ENCODE peak calls at places on chromosomes 13 and 19, in eight cellular contexts. U, O, V, W, S, C, I and D are unnamed samples.
A peak's percentile ranks its signal among the peaks of the same experiment; 100 is the strongest.

GRCh38 chr13:24997367-24997967 is 98.5 kb upstream of the PABPC3 start:
- DNase-seq in O (no peak), W (no peak), V (peak; percentile 31), I (no peak), C (no peak), U (peak; percentile 11), S (no peak), D (peak; percentile 16)

GRCh38 chr13:99215466-99215865 is 14.8 kb downstream of the UBAC2 start:
- DNase-seq in C (no peak), S (no peak), O (no peak), W (no peak), U (no peak), I (no peak), V (peak; percentile 49), D (no peak)

GRCh38 chr19:42538841-42539709 is 10.8 kb upstream of the CEACAM1 start:
- DNase-seq in S (no peak), I (no peak), C (no peak), W (no peak), V (no peak), O (no peak), U (no peak), D (no peak)

GRCh38 chr13:105462098-105462497 is 1073.4 kb downstream of the EFNB2 start:
- DNase-seq in S (no peak), W (no peak), O (no peak), U (no peak), I (no peak), C (no peak), V (no peak), D (no peak)

GRCh38 chr19:17045907-17046502 is 19.4 kb upstream of the CPAMD8 start:
- DNase-seq in U (no peak), O (no peak), C (no peak), I (no peak), W (no peak), V (no peak), S (no peak), D (no peak)

GRCh38 chr13:89380101-89380500 is 1708.9 kb downstream of the SLITRK5 start:
- DNase-seq in V (no peak), I (peak; percentile 34), S (no peak), C (peak; percentile 79), U (no peak), O (no peak), W (no peak), D (no peak)

GRCh38 chr13:83589816-83590215 is 292.5 kb downstream of the SLITRK1 start:
- DNase-seq in I (no peak), C (no peak), O (no peak), U (no peak), W (no peak), S (no peak), V (no peak), D (no peak)

GRCh38 chr13:45084515-45084914 is 35.8 kb upstream of the GTF2F2 start:
- DNase-seq in I (no peak), U (no peak), C (no peak), O (no peak), W (no peak), V (no peak), S (no peak), D (no peak)

GRCh38 chr13:46721054-46721453 is 75.9 kb downstream of the ESD start:
- DNase-seq in O (no peak), U (peak; percentile 6), V (peak; percentile 37), C (no peak), S (no peak), I (peak; percentile 53), W (peak; percentile 39), D (peak; percentile 28)

GRCh38 chr19:3852614-3853254 is 16.1 kb downstream of the ZFR2 start:
- DNase-seq in I (peak; percentile 28), C (peak; percentile 22), U (peak; percentile 41), O (no peak), S (no peak), V (peak; percentile 19), W (no peak), D (peak; percentile 57)

GRCh38 chr13:98187862-98188261 is 10.8 kb upstream of the RNF113B start:
- DNase-seq in O (no peak), V (no peak), I (no peak), U (no peak), S (no peak), W (no peak), C (no peak), D (no peak)

GRCh38 chr13:72820156-72820897 is 38.4 kb downstream of the PIBF1 start:
- DNase-seq in O (no peak), I (no peak), S (no peak), C (peak; percentile 47), U (no peak), V (no peak), W (no peak), D (peak; percentile 47)

GRCh38 chr13:107117327-107118012 is 549.5 kb upstream of the ARGLU1 start:
- DNase-seq in O (no peak), V (no peak), S (no peak), I (no peak), W (no peak), C (no peak), U (no peak), D (no peak)

GRCh38 chr19:53165691-53166091 is 6.8 kb upstream of the ZNF347 start:
- DNase-seq in W (no peak), U (no peak), V (no peak), O (no peak), I (no peak), S (no peak), C (no peak), D (no peak)

GRCh38 chr13:48858523-48858922 is 117.2 kb upstream of the FNDC3A start:
- DNase-seq in C (no peak), W (no peak), S (no peak), U (no peak), O (no peak), I (no peak), V (no peak), D (no peak)

GRCh38 chr19:38035515-38036495 is 128.8 kb downstream of the SIPA1L3 start:
- DNase-seq in V (no peak), I (no peak), O (no peak), U (no peak), S (no peak), W (no peak), C (no peak), D (no peak)

DNA sequence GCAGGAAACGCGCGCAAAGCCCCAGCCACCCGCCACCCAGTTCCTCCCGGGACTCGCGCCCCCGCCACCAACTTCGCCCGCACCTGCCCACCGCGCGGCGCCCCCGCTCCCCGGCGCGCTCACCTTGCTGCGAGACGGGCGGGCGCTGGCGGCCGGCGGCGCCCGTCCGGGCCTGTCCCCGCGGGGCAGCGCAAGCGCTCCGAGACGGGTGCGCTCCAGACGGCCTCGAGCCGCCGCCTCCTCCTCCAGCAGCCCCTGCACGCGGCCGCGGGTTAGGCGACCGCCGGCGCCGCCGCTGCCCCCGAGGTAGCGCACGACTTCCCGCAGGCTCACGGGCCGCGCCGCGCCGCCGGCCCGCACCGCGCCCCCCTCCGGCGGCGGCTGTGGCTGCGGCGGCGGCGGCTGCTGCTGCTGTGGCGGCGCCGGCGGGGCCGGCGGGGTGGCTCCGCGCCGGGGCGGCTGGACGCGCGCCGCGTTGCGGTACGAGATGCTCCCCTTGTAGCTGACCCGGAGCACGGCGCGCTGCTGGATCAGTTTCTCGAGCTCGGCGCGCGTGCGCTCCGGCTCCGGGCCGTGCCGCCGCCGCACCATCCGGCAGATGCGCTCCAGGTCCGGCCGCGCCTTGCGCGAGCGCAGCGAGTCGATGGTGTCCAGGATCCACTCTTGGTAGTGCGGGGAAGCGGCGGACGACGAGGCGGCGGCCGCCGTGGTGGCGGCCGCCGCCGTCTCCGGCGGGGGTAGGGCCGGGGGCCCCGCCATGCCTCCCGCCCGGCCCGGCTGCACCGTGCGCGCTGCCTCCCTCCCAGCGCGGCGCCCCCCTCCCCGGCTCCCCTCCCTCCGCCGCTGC is 666 bp downstream of the SAMD1 start:
- DNase-seq in O (no peak), U (no peak), V (peak; percentile 36), C (no peak), S (no peak), W (peak; percentile 69), I (peak; percentile 62), D (no peak)
- TF ChIP-seq CTCF in O (peak; percentile 6), U (no peak), V (no peak), C (no peak), S (no peak), W (no peak), I (no peak), D (peak; percentile 0)

DNA sequence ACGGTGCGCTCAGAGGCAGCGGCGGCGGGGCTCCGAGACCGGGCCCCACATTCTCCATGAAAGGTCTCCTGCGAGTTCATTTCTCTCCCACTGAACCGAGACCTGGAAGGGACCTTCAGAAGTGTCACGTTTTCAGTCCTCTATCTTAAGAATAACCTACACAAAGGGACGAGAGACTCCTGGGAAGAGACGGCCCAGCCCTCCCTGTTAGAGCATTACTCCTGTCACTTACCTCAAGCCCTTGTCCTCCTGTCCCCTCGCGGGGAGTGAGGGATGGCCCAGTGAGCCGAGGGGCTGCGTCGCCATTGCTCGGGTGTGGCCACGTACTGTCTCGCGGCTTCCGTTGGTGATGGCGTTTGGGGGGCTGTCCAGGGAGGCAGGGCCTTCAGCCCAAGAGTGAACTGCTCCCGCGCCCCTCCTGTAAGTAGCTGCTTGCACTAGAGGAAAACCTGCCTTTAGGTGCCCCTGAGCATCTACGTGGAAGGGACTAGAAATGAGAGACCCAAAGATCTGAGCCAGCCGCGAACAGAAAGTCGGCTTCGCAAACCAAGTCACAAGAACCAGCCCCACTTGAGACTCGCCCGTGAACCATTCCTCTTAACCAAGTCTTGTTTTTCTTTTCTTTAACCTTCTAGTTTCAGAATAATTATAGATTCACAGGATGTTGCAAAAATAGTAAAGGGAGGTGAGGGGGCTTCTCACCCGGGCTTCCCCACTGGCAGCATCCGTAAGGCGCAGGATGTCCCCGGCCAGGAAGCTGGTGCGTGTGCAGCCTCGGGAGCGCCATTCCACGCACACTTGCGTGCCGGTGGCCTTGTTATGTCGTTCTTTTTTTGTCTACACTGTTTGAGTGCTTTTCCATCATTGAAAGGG is 21.1 kb upstream of the NDUFS7 start:
- DNase-seq in C (no peak), S (no peak), I (no peak), V (no peak), W (no peak), U (no peak), O (no peak), D (no peak)
- H3K4me3 ChIP-seq in C (no peak overlapping the region), S (no peak overlapping the region), I (no peak overlapping the region), V (no peak overlapping the region), W (no peak overlapping the region), U (no peak overlapping the region), O (no peak overlapping the region), D (no peak overlapping the region)

GRCh38 chr13:110107568-110108347 is 199.2 kb downstream of the COL4A1 start:
- DNase-seq in V (no peak), I (no peak), O (no peak), C (no peak), W (no peak), U (no peak), S (no peak), D (no peak)
- TF ChIP-seq CTCF in V (no peak), I (no peak), O (peak; percentile 17), C (peak; percentile 26), W (peak; percentile 21), U (no peak), S (no peak), D (peak; percentile 17)

DNA sequence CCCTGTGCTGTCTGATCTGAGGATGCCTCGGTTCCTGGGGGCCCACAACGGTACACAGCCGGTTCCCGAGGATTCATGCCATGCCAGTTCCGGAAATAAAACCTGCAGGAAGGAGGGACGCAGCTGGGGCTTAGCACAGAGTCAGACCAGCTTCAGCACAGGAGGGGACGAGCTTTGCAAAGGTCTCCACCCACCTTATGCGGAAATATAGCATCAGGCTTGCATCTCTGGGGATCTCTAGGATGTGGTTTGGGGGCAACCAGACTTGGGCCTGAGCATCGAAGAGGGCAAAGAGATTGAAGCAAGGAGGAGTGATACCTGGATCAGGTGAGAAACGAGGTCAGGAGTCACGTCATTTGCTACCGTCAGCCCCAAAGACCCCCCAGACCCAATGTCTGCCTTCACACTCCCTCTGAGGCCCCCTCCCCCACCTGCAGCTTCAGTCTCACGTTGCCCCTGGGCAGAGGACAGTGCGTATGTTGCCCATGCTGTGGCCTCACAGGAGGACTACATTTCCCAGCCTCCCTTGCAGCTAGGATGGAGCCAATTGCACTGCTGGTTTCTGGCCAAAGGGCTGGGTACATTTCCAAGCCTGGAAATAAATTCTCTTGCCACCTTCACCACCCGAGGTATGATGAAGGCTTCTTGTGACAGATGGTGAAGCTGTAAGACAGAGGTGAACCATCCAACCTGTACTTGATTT is 12.1 kb downstream of the TYK2 start:
- DNase-seq in S (no peak), C (no peak), O (no peak), W (no peak), U (no peak), V (no peak), I (no peak), D (no peak)
- H3K4me3 ChIP-seq in S (no peak overlapping the region), C (no peak overlapping the region), O (no peak overlapping the region), W (no peak overlapping the region), U (no peak overlapping the region), V (no peak overlapping the region), I (no peak overlapping the region), D (no peak overlapping the region)